ENCODE peak calls at places on chromosomes 16 and 17, in seven cellular contexts. D, X, Y, C, N, T and F are unnamed samples.

GRCh38 chr16:74888888-74889287 is 96.0 kb downstream of the WDR59 start:
- DNase-seq in D (no peak), X (no peak), Y (no peak), C (no peak), N (no peak), T (no peak), F (no peak)

GRCh38 chr17:76479515-76480048 is 12.2 kb downstream of the AANAT start:
- DNase-seq in D (no peak), X (no peak), Y (no peak), C (no peak), N (no peak), T (no peak), F (no peak)

GRCh38 chr16:86318119-86318518 is 192.2 kb upstream of the FOXF1 start:
- DNase-seq in D (no peak), X (no peak), Y (no peak), C (no peak), N (no peak), T (no peak), F (no peak)

GRCh38 chr17:9298776-9299295 is 276.8 kb downstream of the STX8 start:
- DNase-seq in D (no peak), X (no peak), Y (no peak), C (no peak), N (no peak), T (no peak), F (no peak)

GRCh38 chr16:81388357-81388756 is 56.3 kb upstream of the CMIP start:
- DNase-seq in D (no peak), X (no peak), Y (no peak), C (no peak), N (no peak), T (no peak), F (no peak)

GRCh38 chr17:77769215-77769614 is 189.3 kb upstream of the TNRC6C start:
- DNase-seq in D (no peak), X (no peak), Y (no peak), C (no peak), N (no peak), T (no peak), F (no peak)

GRCh38 chr17:64020068-64020766 is at the start of gene ICAM2:
- DNase-seq in D (no peak), X (no peak), Y (no peak), C (no peak), N (peak), T (no peak), F (no peak)

GRCh38 chr17:18025596-18026407 is 13.2 kb downstream of the ATPAF2 start:
- DNase-seq in D (no peak), X (no peak), Y (no peak), C (no peak), N (no peak), T (no peak), F (no peak)

GRCh38 chr16:68377667-68378420 is 67.0 kb downstream of the PRMT7 start:
- DNase-seq in D (no peak), X (no peak), Y (no peak), C (peak), N (no peak), T (no peak), F (peak)

GRCh38 chr17:80081596-80081995 is 19.8 kb upstream of the GAA start:
- DNase-seq in D (no peak), X (no peak), Y (no peak), C (no peak), N (no peak), T (no peak), F (no peak)

GRCh38 chr17:49748223-49748622 is 15.7 kb downstream of the FAM117A start:
- DNase-seq in D (no peak), X (no peak), Y (no peak), C (no peak), N (no peak), T (no peak), F (no peak)

GRCh38 chr16:85206472-85207356 is 94.4 kb upstream of the CIBAR2 start:
- DNase-seq in D (no peak), X (no peak), Y (no peak), C (peak), N (no peak), T (no peak), F (no peak)

GRCh38 chr17:33113281-33114010 is 121.8 kb downstream of the SPACA3 start:
- DNase-seq in D (no peak), X (no peak), Y (no peak), C (peak), N (no peak), T (no peak), F (no peak)

GRCh38 chr16:68645494-68646388 is 631 bp downstream of the CDH3 start:
- DNase-seq in D (no peak), X (no peak), Y (no peak), C (peak), N (no peak), T (peak), F (peak)

GRCh38 chr17:43898446-43898845 is 8.9 kb downstream of the MPP2 start:
- DNase-seq in D (no peak), X (no peak), Y (no peak), C (no peak), N (no peak), T (no peak), F (no peak)

GRCh38 chr17:76574166-76574565 is 11.5 kb downstream of the ST6GALNAC2 start:
- DNase-seq in D (no peak), X (no peak), Y (no peak), C (no peak), N (no peak), T (no peak), F (no peak)

GRCh38 chr16:35596467-35596866 is 2137.1 kb downstream of the TP53TG3F start:
- DNase-seq in D (no peak), X (no peak), Y (no peak), C (no peak), N (no peak), T (no peak), F (peak)

GRCh38 chr16:89092013-89092412 is 1.6 kb upstream of the ACSF3 start:
- DNase-seq in D (no peak), X (no peak), Y (no peak), C (no peak), N (no peak), T (no peak), F (no peak)

GRCh38 chr16:22293137-22294106 is 3.8 kb upstream of the POLR3E start:
- DNase-seq in D (peak), X (no peak), Y (peak), C (no peak), N (no peak), T (no peak), F (no peak)

GRCh38 chr17:78748730-78749317 is 33.2 kb downstream of the CYTH1 start:
- DNase-seq in D (no peak), X (no peak), Y (peak), C (no peak), N (peak), T (no peak), F (no peak)

GRCh38 chr17:41527076-41528023 is 758 bp downstream of the KRT19 start:
- DNase-seq in D (peak), X (no peak), Y (no peak), C (no peak), N (no peak), T (peak), F (peak)

GRCh38 chr17:54935487-54935886 is 33.0 kb downstream of the COX11 start:
- DNase-seq in D (no peak), X (no peak), Y (no peak), C (no peak), N (no peak), T (no peak), F (no peak)

GRCh38 chr17:47652570-47652969 is 2.9 kb downstream of the KPNB1 start:
- DNase-seq in D (no peak), X (no peak), Y (no peak), C (no peak), N (no peak), T (no peak), F (peak)

GRCh38 chr17:65220732-65221131 is 83.6 kb downstream of the RGS9 start:
- DNase-seq in D (no peak), X (peak), Y (no peak), C (no peak), N (no peak), T (no peak), F (no peak)

GRCh38 chr16:66275795-66276428 is 90.6 kb upstream of the CDH5 start:
- DNase-seq in D (peak), X (peak), Y (peak), C (peak), N (no peak), T (peak), F (no peak)

GRCh38 chr16:74760007-74760767 is 14.4 kb downstream of the FA2H start:
- DNase-seq in D (no peak), X (no peak), Y (no peak), C (no peak), N (no peak), T (no peak), F (no peak)

GRCh38 chr16:78543066-78543465 is 443.6 kb downstream of the WWOX start:
- DNase-seq in D (no peak), X (no peak), Y (no peak), C (no peak), N (no peak), T (no peak), F (no peak)

GRCh38 chr17:19796457-19796856 is 48.4 kb upstream of the ALDH3A1 start:
- DNase-seq in D (no peak), X (no peak), Y (no peak), C (no peak), N (no peak), T (no peak), F (no peak)

DNA sequence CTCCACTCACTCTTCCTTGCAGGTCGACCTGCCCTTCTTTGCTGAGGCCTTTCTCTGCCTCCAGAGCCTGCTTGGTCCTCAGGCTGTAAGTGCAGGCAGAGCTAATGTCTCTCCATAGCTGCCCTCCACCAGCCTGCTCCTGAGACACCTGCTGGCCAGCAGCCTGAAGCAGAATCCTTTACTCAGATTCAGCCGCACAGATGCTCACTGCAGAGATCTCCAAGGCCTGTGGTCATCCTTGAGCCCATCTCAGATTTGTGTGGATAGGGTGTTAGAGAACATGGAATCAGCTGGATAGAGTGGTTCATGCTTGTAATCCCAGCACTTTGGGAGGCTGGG is 11.5 kb downstream of the DEXI start:
- DNase-seq in D (no peak), X (no peak), Y (no peak), C (no peak), N (no peak), T (no peak), F (no peak)
- TF ChIP-seq JUND in D (no peak), X (no peak), Y (no peak), C (no peak), N (no peak), T (no peak), F (no peak)

DNA sequence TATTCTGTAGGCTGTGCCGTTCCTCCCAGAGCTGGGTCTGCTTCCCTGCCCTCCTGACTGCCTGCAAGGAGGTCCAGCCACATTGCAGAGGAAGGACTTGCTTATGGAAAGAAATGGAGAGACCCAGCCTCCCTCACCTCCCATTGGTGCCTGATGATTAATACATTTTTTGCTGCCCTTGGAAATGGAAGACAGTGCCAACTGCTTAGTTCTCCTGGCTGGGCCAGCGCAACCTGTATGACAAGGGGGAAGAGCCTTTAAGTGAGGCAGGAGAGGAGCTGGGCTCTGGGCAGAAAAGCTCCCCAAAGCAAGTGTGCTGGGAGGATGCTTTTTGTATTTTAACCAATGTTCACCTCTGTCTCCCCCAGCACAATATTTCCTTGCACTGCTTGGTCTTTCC is 238.5 kb downstream of the SOX9 start:
- DNase-seq in D (no peak), X (no peak), Y (no peak), C (no peak), N (no peak), T (no peak), F (peak)
- TF ChIP-seq JUND in D (no peak), X (no peak), Y (no peak), C (no peak), N (no peak), T (no peak), F (no peak)

DNA sequence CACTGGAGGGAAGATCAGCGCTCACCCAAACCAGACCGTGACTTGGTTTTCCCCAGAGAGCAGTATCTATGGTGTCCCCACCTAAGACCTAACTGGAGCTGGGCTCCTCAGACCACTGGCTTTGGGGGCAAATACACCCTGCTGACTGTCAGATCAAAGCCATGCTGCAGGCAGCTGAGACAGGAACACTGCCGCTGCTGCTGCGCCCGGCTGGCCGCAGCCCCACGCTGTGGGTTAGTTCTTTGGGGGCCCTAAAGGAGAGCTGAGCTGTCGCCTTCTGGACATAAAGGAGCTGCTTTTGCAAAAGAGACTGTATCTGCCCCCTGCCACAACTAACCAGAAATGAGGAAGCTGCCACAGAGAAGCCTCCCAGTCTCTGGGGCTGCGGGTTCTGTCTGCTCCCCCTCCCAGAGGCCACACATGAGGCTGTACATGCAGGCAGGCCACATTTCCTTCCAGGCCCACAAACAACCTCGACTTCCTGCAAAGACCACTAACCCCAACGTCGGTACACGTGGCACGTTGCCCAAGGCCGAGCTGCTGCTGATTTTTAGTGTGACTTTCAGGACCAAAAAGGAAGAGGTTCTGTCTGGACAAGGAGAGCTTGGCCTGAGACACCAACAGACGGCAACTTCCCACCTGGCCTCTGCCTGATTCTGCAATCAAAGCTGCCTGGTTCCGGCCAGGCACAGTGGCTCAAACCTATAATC is 18.2 kb upstream of the ABR start:
- DNase-seq in D (no peak), X (no peak), Y (no peak), C (no peak), N (peak), T (no peak), F (no peak)
- TF ChIP-seq JUND in D (no peak), X (no peak), Y (no peak), C (no peak), N (no peak), T (no peak), F (no peak)

DNA sequence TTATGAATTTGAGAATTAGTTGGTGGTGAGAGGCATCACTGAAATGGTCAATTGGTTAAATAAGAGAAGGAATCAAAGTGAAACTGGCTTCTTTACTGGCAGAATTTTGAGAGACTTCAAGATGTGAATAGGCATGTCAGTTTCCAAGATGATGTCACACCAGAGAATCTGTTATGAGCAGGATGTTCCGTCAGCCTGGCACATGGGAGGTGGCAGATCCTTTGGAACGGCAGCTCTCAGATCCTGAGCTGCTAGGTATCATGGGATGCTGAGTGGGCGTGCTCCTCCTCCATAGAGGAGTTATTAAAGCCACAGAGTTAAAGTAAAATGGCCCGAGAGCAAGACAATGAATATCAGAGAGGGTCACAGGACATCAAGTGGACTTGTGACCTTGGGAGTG is 444.3 kb upstream of the HSBP1 start:
- DNase-seq in D (no peak), X (no peak), Y (no peak), C (no peak), N (no peak), T (no peak), F (no peak)
- TF ChIP-seq JUND in D (no peak), X (no peak), Y (no peak), C (no peak), N (no peak), T (no peak), F (no peak)

DNA sequence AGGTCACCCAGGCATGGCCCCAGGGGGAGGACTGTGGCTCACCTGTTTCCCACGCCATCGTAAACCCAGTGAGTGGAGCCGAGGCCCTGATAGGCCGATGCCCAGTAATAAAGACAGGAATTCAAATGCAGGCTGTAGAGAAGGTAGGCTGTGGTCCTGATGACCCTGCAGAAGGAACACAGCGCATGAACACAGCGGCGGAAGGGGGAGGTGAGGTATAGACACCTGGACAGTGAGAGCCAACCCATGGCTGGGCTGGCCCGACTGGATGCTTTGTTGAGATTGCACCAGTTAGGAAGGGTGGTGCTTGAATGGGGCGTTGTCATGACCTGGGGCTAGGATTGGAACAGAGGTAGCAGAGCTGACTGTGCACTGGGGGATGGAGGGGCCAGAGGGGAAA is 59.2 kb downstream of the CNGB1 start:
- DNase-seq in D (no peak), X (no peak), Y (no peak), C (no peak), N (no peak), T (no peak), F (peak)
- TF ChIP-seq JUND in D (no peak), X (no peak), Y (no peak), C (no peak), N (no peak), T (no peak), F (no peak)